ENCODE peak calls at places on chromosomes 2 and 18, in eight cellular contexts. N is LoVo; B is GM10248; O is left cardiac atrium; X is stimulated activated CD8-positive, alpha-beta memory T cell treated with anti-CD3 and anti-CD28 coated beads, Interleukin-7, amount 100 ng/mL, for 4 hours; D is iPS DF 6.9; P is D341Med; I is endothelial cell. G is an unnamed sample.

GRCh38 chr2:17303496-17303895 is 214.7 kb downstream of the RAD51AP2 start:
- DNase-seq in X (no peak), B (no peak), O (no peak), N (no peak), P (no peak), D (no peak), I (no peak), G (no peak)

GRCh38 chr2:222320441-222321395 is 21.9 kb upstream of the PAX3 start:
- DNase-seq in D (no peak), B (no peak), O (no peak), I (no peak), P (no peak), X (no peak), N (no peak), G (peak)

GRCh38 chr2:146228659-146229058 is 1616.2 kb upstream of the ACVR2A start:
- DNase-seq in P (no peak), N (no peak), D (no peak), X (no peak), I (no peak), O (no peak), B (no peak), G (no peak)

GRCh38 chr2:165141601-165142000 is 62.2 kb downstream of the SCN3A start:
- DNase-seq in O (no peak), N (no peak), I (no peak), B (no peak), P (no peak), X (no peak), D (no peak), G (no peak)

GRCh38 chr2:120546077-120546864 is 189.4 kb upstream of the GLI2 start:
- DNase-seq in I (no peak), X (no peak), P (no peak), D (no peak), N (no peak), O (peak), B (no peak), G (no peak)

GRCh38 chr2:241837197-241837596 is 21.5 kb downstream of the PDCD1 start:
- DNase-seq in D (no peak), P (no peak), X (no peak), N (no peak), B (no peak), O (no peak), I (no peak), G (no peak)

GRCh38 chr2:113390133-113390849 is 47.2 kb upstream of the ZNG1B start:
- DNase-seq in O (peak), B (peak), N (peak), D (peak), P (peak), I (peak), X (peak), G (peak)

GRCh38 chr2:9791711-9792110 is 51.6 kb upstream of the TAF1B start:
- DNase-seq in D (no peak), I (no peak), X (no peak), P (no peak), B (no peak), O (no peak), N (no peak), G (no peak)

GRCh38 chr18:45686892-45687611 is 36.9 kb upstream of the SLC14A1 start:
- DNase-seq in X (peak), O (no peak), P (no peak), N (no peak), D (no peak), I (no peak), B (peak), G (peak)

GRCh38 chr2:207160115-207160514 is 5.6 kb downstream of the KLF7 start:
- DNase-seq in I (no peak), B (no peak), P (no peak), X (no peak), O (no peak), D (no peak), N (no peak), G (no peak)

GRCh38 chr2:137233091-137233490 is 467.7 kb downstream of the THSD7B start:
- DNase-seq in O (no peak), I (no peak), N (no peak), D (no peak), X (no peak), P (no peak), B (no peak), G (no peak)

GRCh38 chr2:100610381-100610831 is 47.6 kb downstream of the PDCL3 start:
- DNase-seq in P (peak), O (peak), B (peak), I (peak), D (no peak), N (peak), X (peak), G (peak)

GRCh38 chr2:8116661-8117060 is 565.2 kb upstream of the ID2 start:
- DNase-seq in O (no peak), P (no peak), D (no peak), I (no peak), X (no peak), B (peak), N (no peak), G (peak)

GRCh38 chr2:218093879-218094278 is 24.8 kb downstream of the RUFY4 start:
- DNase-seq in P (no peak), B (no peak), O (no peak), N (no peak), X (no peak), I (no peak), D (no peak), G (peak)

GRCh38 chr2:27932396-27932795 is 41.9 kb downstream of the BABAM2 start:
- DNase-seq in B (no peak), O (no peak), X (no peak), P (no peak), D (no peak), N (peak), I (no peak), G (no peak)

GRCh38 chr18:49553003-49553402 is 8.9 kb upstream of the LIPG start:
- DNase-seq in X (no peak), D (no peak), O (no peak), I (no peak), P (no peak), B (no peak), N (no peak), G (no peak)

GRCh38 chr2:237435844-237436590 is 22.1 kb upstream of the COL6A3 start:
- DNase-seq in X (no peak), P (no peak), N (no peak), I (no peak), B (no peak), O (no peak), D (no peak), G (no peak)

GRCh38 chr18:55489034-55489741 is 98.8 kb downstream of the TCF4 start:
- DNase-seq in O (no peak), I (no peak), P (no peak), N (no peak), D (no peak), X (no peak), B (no peak), G (no peak)

GRCh38 chr2:102664439-102665042 is 45.2 kb downstream of the SLC9A2 start:
- DNase-seq in I (no peak), N (peak), O (no peak), B (peak), D (no peak), P (no peak), X (peak), G (peak)

GRCh38 chr2:96869824-96870630 is at the start of gene SEMA4C:
- DNase-seq in O (peak), X (peak), I (peak), D (no peak), P (peak), B (peak), N (peak), G (peak)

GRCh38 chr18:30481871-30482270 is 560.7 kb downstream of the DSC3 start:
- DNase-seq in O (no peak), D (peak), I (no peak), X (no peak), P (no peak), B (no peak), N (no peak), G (no peak)

GRCh38 chr2:23939054-23939436 is 1.2 kb upstream of the UBXN2A start:
- DNase-seq in O (no peak), B (no peak), P (no peak), D (no peak), N (no peak), I (no peak), X (no peak), G (no peak)

GRCh38 chr2:156319811-156320490 is 12.6 kb downstream of the NR4A2 start:
- DNase-seq in B (no peak), I (no peak), D (no peak), X (no peak), O (peak), P (no peak), N (no peak), G (peak)

GRCh38 chr2:131055169-131056065 is 37.8 kb downstream of the FAM168B start:
- DNase-seq in P (no peak), N (no peak), O (no peak), X (no peak), I (no peak), B (no peak), D (no peak), G (no peak)

GRCh38 chr2:61889212-61889956 is 928 bp upstream of the CCT4 start:
- DNase-seq in B (no peak), N (peak), I (no peak), O (no peak), D (no peak), X (no peak), P (peak), G (no peak)

GRCh38 chr18:77131652-77132368 is 773 bp downstream of the MBP start:
- DNase-seq in B (peak), D (no peak), P (peak), N (peak), X (no peak), I (peak), O (peak), G (peak)

GRCh38 chr2:236054125-236054524 is 114.1 kb downstream of the GBX2 start:
- DNase-seq in N (no peak), B (no peak), D (no peak), I (no peak), O (no peak), X (no peak), P (no peak), G (no peak)

GRCh38 chr18:67282796-67283195 is 233.7 kb downstream of the DSEL start:
- DNase-seq in B (no peak), O (no peak), I (no peak), D (no peak), P (no peak), N (no peak), X (no peak), G (no peak)

GRCh38 chr2:201881731-201882130 is 75.4 kb downstream of the CDK15 start:
- DNase-seq in O (no peak), N (no peak), P (no peak), B (no peak), X (no peak), D (no peak), I (no peak), G (no peak)

GRCh38 chr2:223841436-223842180 is 4.2 kb upstream of the AP1S3 start:
- DNase-seq in O (no peak), X (no peak), B (no peak), N (no peak), I (no peak), P (peak), D (no peak), G (no peak)

GRCh38 chr2:222561817-222562424 is 94.0 kb downstream of the FARSB start:
- DNase-seq in B (peak), D (peak), P (peak), X (no peak), I (peak), N (peak), O (no peak), G (peak)

GRCh38 chr2:199195893-199196502 is 261.7 kb downstream of the SATB2 start:
- DNase-seq in D (no peak), P (no peak), X (no peak), N (no peak), O (no peak), B (no peak), I (no peak), G (no peak)

GRCh38 chr2:216339456-216340279 is 32.6 kb downstream of the MARCHF4 start:
- DNase-seq in B (no peak), D (no peak), X (no peak), I (peak), N (no peak), P (peak), O (peak), G (no peak)

GRCh38 chr2:15259356-15259756 is 301.8 kb downstream of the NBAS start:
- DNase-seq in P (no peak), I (no peak), N (no peak), B (no peak), D (peak), O (no peak), X (no peak), G (no peak)

GRCh38 chr2:69309336-69310048 is 77.5 kb downstream of the GFPT1 start:
- DNase-seq in O (peak), I (no peak), B (no peak), P (no peak), D (no peak), X (no peak), N (no peak), G (no peak)

GRCh38 chr2:231985823-231986261 is 24.3 kb downstream of the DIS3L2 start:
- DNase-seq in X (no peak), B (no peak), N (no peak), P (no peak), I (no peak), D (no peak), O (no peak), G (no peak)

GRCh38 chr2:108933691-108934117 is 55.3 kb downstream of the EDAR start:
- DNase-seq in B (no peak), P (no peak), I (no peak), D (no peak), X (no peak), N (peak), O (no peak), G (no peak)

GRCh38 chr2:38146917-38147307 is 71.0 kb upstream of the CYP1B1 start:
- DNase-seq in D (no peak), O (peak), P (no peak), N (peak), B (peak), I (no peak), X (no peak), G (peak)

GRCh38 chr2:237689569-237690131 is 62.3 kb downstream of the LRRFIP1 start:
- DNase-seq in O (peak), B (no peak), X (no peak), I (no peak), D (no peak), N (no peak), P (no peak), G (no peak)

G was measured in GM13976.